ENCODE peak calls at places on chromosomes 13 and 19, in four cellular contexts. A is K562, V is WTC11, C is GM12878. I is an unnamed sample.

GRCh38 chr13:83752141-83752540 is 130.1 kb downstream of the SLITRK1 start:
- DNase-seq in A (no peak), V (no peak), C (no peak), I (no peak)

GRCh38 chr13:77523834-77524728 is 11.4 kb upstream of the SCEL start:
- DNase-seq in A (no peak), V (no peak), C (no peak), I (no peak)

GRCh38 chr19:16259385-16260159 is 61.9 kb downstream of the AP1M1 start:
- DNase-seq in A (no peak), V (no peak), C (peak), I (no peak)

GRCh38 chr19:35120898-35121297 is 5.3 kb downstream of the FXYD3 start:
- DNase-seq in A (no peak), V (no peak), C (no peak), I (no peak)

GRCh38 chr19:4057913-4058695 is 8.6 kb downstream of the ZBTB7A start:
- DNase-seq in A (peak), V (no peak), C (no peak), I (no peak)

GRCh38 chr13:49213539-49213938 is 6.6 kb upstream of the MLNR start:
- DNase-seq in A (no peak), V (no peak), C (no peak), I (no peak)

GRCh38 chr19:31715249-31715944 is 366.2 kb upstream of the TSHZ3 start:
- DNase-seq in A (no peak), V (no peak), C (no peak), I (no peak)

GRCh38 chr19:34243876-34244578 is 10.3 kb upstream of the GARRE1 start:
- DNase-seq in A (no peak), V (no peak), C (no peak), I (no peak)

GRCh38 chr19:5615756-5616327 is 6.7 kb downstream of the SAFB2 start:
- DNase-seq in A (no peak), V (no peak), C (no peak), I (no peak)

GRCh38 chr19:9597027-9597426 is 12.7 kb upstream of the ZNF121 start:
- DNase-seq in A (no peak), V (no peak), C (no peak), I (no peak)

GRCh38 chr19:38298841-38299680 is 5.0 kb upstream of the C19orf33 start:
- DNase-seq in A (no peak), V (no peak), C (no peak), I (no peak)

GRCh38 chr19:37979547-37980082 is 72.6 kb downstream of the SIPA1L3 start:
- DNase-seq in A (no peak), V (no peak), C (peak), I (peak)

GRCh38 chr19:11373166-11373884 is 1.1 kb upstream of the SWSAP1 start:
- DNase-seq in A (no peak), V (peak), C (no peak), I (peak)

GRCh38 chr19:43624933-43625332 is 5.5 kb upstream of the ZNF428 start:
- DNase-seq in A (peak), V (peak), C (no peak), I (no peak)

GRCh38 chr13:29594710-29595379 is 643 bp downstream of the SLC7A1 start:
- DNase-seq in A (peak), V (no peak), C (no peak), I (peak)

GRCh38 chr19:48637948-48638830 is 1.0 kb upstream of the DBP start:
- DNase-seq in A (peak), V (peak), C (no peak), I (peak)

GRCh38 chr19:15101479-15102082 is 5.6 kb upstream of the SYDE1 start:
- DNase-seq in A (peak), V (peak), C (no peak), I (peak)

GRCh38 chr13:94058821-94059360 is 420.6 kb downstream of the DCT start:
- DNase-seq in A (no peak), V (no peak), C (no peak), I (no peak)

GRCh38 chr19:7720351-7720750 is 11.6 kb downstream of the CLEC4G start:
- DNase-seq in A (no peak), V (no peak), C (no peak), I (no peak)

GRCh38 chr19:3636506-3636905 is 9.9 kb upstream of the CACTIN start:
- DNase-seq in A (no peak), V (no peak), C (no peak), I (no peak)

GRCh38 chr19:873084-874019 is 13.9 kb downstream of the CFD start:
- DNase-seq in A (peak), V (peak), C (peak), I (peak)
- TF ChIP-seq USF1 in A (no peak), V (no peak), C (no peak), I (no peak)

GRCh38 chr13:43368003-43368402 is 344.6 kb downstream of the DNAJC15 start:
- DNase-seq in A (no peak), V (no peak), C (no peak), I (no peak)
- TF ChIP-seq USF1 in A (no peak), V (no peak), C (no peak), I (no peak)

GRCh38 chr13:114081761-114082681 is 50.4 kb downstream of the RASA3 start:
- DNase-seq in A (no peak), V (peak), C (no peak), I (no peak)
- TF ChIP-seq USF1 in A (no peak), V (no peak), C (no peak), I (no peak)

GRCh38 chr13:44514278-44514677 is 61.9 kb downstream of the TSC22D1 start:
- DNase-seq in A (no peak), V (no peak), C (no peak), I (no peak)

GRCh38 chr13:44516771-44517170 is 59.4 kb downstream of the TSC22D1 start:
- DNase-seq in A (no peak), V (peak), C (no peak), I (no peak)

GRCh38 chr13:44523176-44524017 is 52.7 kb downstream of the TSC22D1 start:
- DNase-seq in A (no peak), V (no peak), C (peak), I (no peak)

GRCh38 chr13:44519642-44520041 is 56.5 kb downstream of the TSC22D1 start:
- DNase-seq in A (no peak), V (no peak), C (no peak), I (no peak)
- TF ChIP-seq USF1 in A (no peak), V (no peak), C (no peak), I (no peak)

I was measured in SK-N-SH.